ENCODE peak calls at places on chromosomes 16 and 17, in four cellular contexts. One of them, this sample, is unnamed.

GRCh38 chr16:86494039-86494564 is 16.2 kb upstream of the FOXF1 start:
- DNase-seq in heart left ventricle: no peak
- DNase-seq in SHP77: no peak
- DNase-seq in sigmoid colon: peak; percentile 72
- DNase-seq in this sample: no peak

GRCh38 chr17:46273541-46274236 is 21.2 kb upstream of the LRRC37A start:
- DNase-seq in heart left ventricle: no peak
- DNase-seq in SHP77: no peak
- DNase-seq in sigmoid colon: no peak
- DNase-seq in this sample: no peak

GRCh38 chr17:42760652-42761581 is at the start of gene RAMP2:
- DNase-seq in heart left ventricle: peak; percentile 60
- DNase-seq in SHP77: no peak
- DNase-seq in sigmoid colon: peak; percentile 68
- DNase-seq in this sample: peak; percentile 69

GRCh38 chr16:21950782-21951521 is 2.2 kb upstream of the UQCRC2 start:
- DNase-seq in heart left ventricle: no peak
- DNase-seq in SHP77: no peak
- DNase-seq in sigmoid colon: no peak
- DNase-seq in this sample: no peak

GRCh38 chr17:81481011-81481799 is 31.4 kb downstream of the ACTG1 start:
- DNase-seq in heart left ventricle: peak; percentile 88
- DNase-seq in SHP77: peak; percentile 77
- DNase-seq in sigmoid colon: peak; percentile 82
- DNase-seq in this sample: peak; percentile 83

GRCh38 chr17:79803997-79804855 is 7.3 kb upstream of the CBX8 start:
- DNase-seq in heart left ventricle: no peak
- DNase-seq in SHP77: no peak
- DNase-seq in sigmoid colon: no peak
- DNase-seq in this sample: no peak

GRCh38 chr17:45147581-45148182 is 593 bp upstream of the HEXIM1 start:
- DNase-seq in heart left ventricle: peak; percentile 89
- DNase-seq in SHP77: peak; percentile 82
- DNase-seq in sigmoid colon: peak; percentile 93
- DNase-seq in this sample: peak; percentile 91

GRCh38 chr17:41787021-41787418 is 509 bp upstream of the JUP start:
- DNase-seq in heart left ventricle: no peak
- DNase-seq in SHP77: no peak
- DNase-seq in sigmoid colon: no peak
- DNase-seq in this sample: no peak

GRCh38 chr17:9810100-9810949 is 11.6 kb downstream of the GSG1L2 start:
- DNase-seq in heart left ventricle: no peak
- DNase-seq in SHP77: no peak
- DNase-seq in sigmoid colon: no peak
- DNase-seq in this sample: no peak

GRCh38 chr17:82823004-82823403 is 16.8 kb downstream of the ZNF750 start:
- DNase-seq in heart left ventricle: no peak
- DNase-seq in SHP77: no peak
- DNase-seq in sigmoid colon: no peak
- DNase-seq in this sample: no peak

GRCh38 chr17:32719702-32720101 is 157.2 kb downstream of the MYO1D start:
- DNase-seq in heart left ventricle: no peak
- DNase-seq in SHP77: no peak
- DNase-seq in sigmoid colon: no peak
- DNase-seq in this sample: no peak

GRCh38 chr16:67186550-67186950 is 2.8 kb upstream of the MATCAP1 start:
- DNase-seq in heart left ventricle: no peak
- DNase-seq in SHP77: no peak
- DNase-seq in sigmoid colon: no peak
- DNase-seq in this sample: no peak

GRCh38 chr17:79925242-79925957 is 86.2 kb upstream of the CBX4 start:
- DNase-seq in heart left ventricle: peak; percentile 74
- DNase-seq in SHP77: peak; percentile 59
- DNase-seq in sigmoid colon: no peak
- DNase-seq in this sample: peak; percentile 92

GRCh38 chr16:55480228-55480655 is 1.2 kb downstream of the MMP2 start:
- DNase-seq in heart left ventricle: peak; percentile 92
- DNase-seq in SHP77: no peak
- DNase-seq in sigmoid colon: peak; percentile 95
- DNase-seq in this sample: peak; percentile 87

GRCh38 chr16:81623365-81624102 is 155.6 kb upstream of the PLCG2 start:
- DNase-seq in heart left ventricle: no peak
- DNase-seq in SHP77: peak; percentile 55
- DNase-seq in sigmoid colon: no peak
- DNase-seq in this sample: no peak

GRCh38 chr17:6505425-6506142 is 50.8 kb downstream of the PITPNM3 start:
- DNase-seq in heart left ventricle: no peak
- DNase-seq in SHP77: no peak
- DNase-seq in sigmoid colon: peak; percentile 35
- DNase-seq in this sample: peak; percentile 18

GRCh38 chr16:72961115-72961832 is 86.7 kb downstream of the ZFHX3 start:
- DNase-seq in heart left ventricle: no peak
- DNase-seq in SHP77: peak; percentile 85
- DNase-seq in sigmoid colon: peak; percentile 57
- DNase-seq in this sample: no peak

GRCh38 chr17:35617505-35617904 is 30.4 kb downstream of the AP2B1 start:
- DNase-seq in heart left ventricle: no peak
- DNase-seq in SHP77: no peak
- DNase-seq in sigmoid colon: no peak
- DNase-seq in this sample: no peak

GRCh38 chr17:50636145-50636803 is 1.6 kb downstream of the ABCC3 start:
- DNase-seq in heart left ventricle: no peak
- DNase-seq in SHP77: no peak
- DNase-seq in sigmoid colon: no peak
- DNase-seq in this sample: no peak

GRCh38 chr16:30368122-30368791 is 2.0 kb downstream of the TBC1D10B start:
- DNase-seq in heart left ventricle: peak; percentile 41
- DNase-seq in SHP77: no peak
- DNase-seq in sigmoid colon: peak; percentile 71
- DNase-seq in this sample: no peak

GRCh38 chr17:17836818-17837379 is at the start of gene SREBF1:
- DNase-seq in heart left ventricle: peak; percentile 71
- DNase-seq in SHP77: no peak
- DNase-seq in sigmoid colon: peak; percentile 86
- DNase-seq in this sample: peak; percentile 85

GRCh38 chr16:64590516-64590915 is 531.3 kb downstream of the CDH11 start:
- DNase-seq in heart left ventricle: no peak
- DNase-seq in SHP77: no peak
- DNase-seq in sigmoid colon: no peak
- DNase-seq in this sample: no peak

GRCh38 chr17:16129441-16129840 is 85.9 kb downstream of the NCOR1 start:
- DNase-seq in heart left ventricle: no peak
- DNase-seq in SHP77: no peak
- DNase-seq in sigmoid colon: no peak
- DNase-seq in this sample: no peak

GRCh38 chr17:37067555-37068111 is 118.9 kb downstream of the AATF start:
- DNase-seq in heart left ventricle: no peak
- DNase-seq in SHP77: peak; percentile 21
- DNase-seq in sigmoid colon: peak; percentile 69
- DNase-seq in this sample: no peak

GRCh38 chr17:53655591-53655990 is 167.1 kb upstream of the KIF2B start:
- DNase-seq in heart left ventricle: no peak
- DNase-seq in SHP77: no peak
- DNase-seq in sigmoid colon: no peak
- DNase-seq in this sample: no peak

GRCh38 chr16:8096211-8096610 is 494.1 kb downstream of the TMEM114 start:
- DNase-seq in heart left ventricle: no peak
- DNase-seq in SHP77: peak; percentile 86
- DNase-seq in sigmoid colon: no peak
- DNase-seq in this sample: no peak

GRCh38 chr16:3235856-3236669 is 1.1 kb upstream of the ZNF200 start:
- DNase-seq in heart left ventricle: peak; percentile 45
- DNase-seq in SHP77: no peak
- DNase-seq in sigmoid colon: peak; percentile 70
- DNase-seq in this sample: peak; percentile 84

GRCh38 chr16:23434380-23434779 is 18.6 kb downstream of the COG7 start:
- DNase-seq in heart left ventricle: no peak
- DNase-seq in SHP77: peak; percentile 10
- DNase-seq in sigmoid colon: no peak
- DNase-seq in this sample: no peak

GRCh38 chr17:55735784-55736405 is 13.2 kb upstream of the TMEM100 start:
- DNase-seq in heart left ventricle: no peak
- DNase-seq in SHP77: peak; percentile 21
- DNase-seq in sigmoid colon: peak; percentile 69
- DNase-seq in this sample: no peak

GRCh38 chr16:86239381-86239780 is 270.9 kb upstream of the FOXF1 start:
- DNase-seq in heart left ventricle: no peak
- DNase-seq in SHP77: no peak
- DNase-seq in sigmoid colon: peak; percentile 51
- DNase-seq in this sample: no peak

This sample was measured in upper lobe of right lung.